ENCODE peak calls at places on chromosomes 16 and 17, in eight cellular contexts. A is BE2C, Z is tibial nerve, J is uterus, B is AG04450, H is Panc1, K is brain microvascular endothelial cell, E is HFF-Myc. S is an unnamed sample.

GRCh38 chr17:81066072-81066471 is 31.1 kb downstream of the BAIAP2 start:
- DNase-seq in B (no peak), E (no peak), Z (no peak), A (no peak), K (no peak), J (no peak), H (no peak), S (no peak)

GRCh38 chr17:28912281-28912937 is 9.5 kb upstream of the DHRS13 start:
- DNase-seq in H (no peak), E (no peak), J (no peak), A (no peak), K (no peak), B (no peak), Z (no peak), S (no peak)

GRCh38 chr16:80883816-80884215 is 79.4 kb upstream of the CDYL2 start:
- DNase-seq in H (no peak), J (no peak), E (no peak), Z (no peak), A (no peak), K (no peak), B (no peak), S (no peak)

GRCh38 chr17:979211-979538 is 401 bp downstream of the NXN start:
- DNase-seq in Z (no peak), B (no peak), A (no peak), J (no peak), K (no peak), H (no peak), E (no peak), S (no peak)

GRCh38 chr16:74865922-74866598 is 91.4 kb upstream of the FA2H start:
- DNase-seq in K (no peak), A (no peak), E (no peak), H (no peak), B (no peak), Z (no peak), J (no peak), S (no peak)

GRCh38 chr16:13441675-13442074 is 478.3 kb upstream of the ERCC4 start:
- DNase-seq in Z (no peak), B (no peak), A (no peak), K (no peak), J (no peak), H (no peak), E (no peak), S (no peak)

GRCh38 chr17:73017653-73018052 is 74.8 kb downstream of the SLC39A11 start:
- DNase-seq in B (peak; percentile 41), K (peak; percentile 48), H (no peak), A (no peak), E (no peak), J (no peak), Z (no peak), S (no peak)

GRCh38 chr17:39604911-39605491 is 2.7 kb downstream of the NEUROD2 start:
- DNase-seq in E (no peak), Z (no peak), J (no peak), H (no peak), B (no peak), A (no peak), K (no peak), S (no peak)

GRCh38 chr17:29595943-29596774 is 3.2 kb downstream of the ANKRD13B start:
- DNase-seq in Z (no peak), A (no peak), B (no peak), J (peak; percentile 15), H (no peak), K (no peak), E (no peak), S (no peak)

GRCh38 chr17:2687074-2687418 is 24.5 kb downstream of the CLUH start:
- DNase-seq in A (no peak), H (no peak), E (no peak), Z (no peak), J (no peak), K (no peak), B (no peak), S (no peak)

GRCh38 chr16:56047307-56048234 is 143.7 kb upstream of the GNAO1 start:
- DNase-seq in K (no peak), Z (no peak), B (no peak), H (no peak), A (peak; percentile 31), J (no peak), E (no peak), S (no peak)

GRCh38 chr16:83878838-83879237 is 20.1 kb upstream of the MLYCD start:
- DNase-seq in K (peak; percentile 40), J (no peak), H (peak; percentile 18), A (no peak), B (peak; percentile 18), Z (peak; percentile 62), E (peak; percentile 24), S (no peak)

GRCh38 chr17:40718904-40719303 is 15.4 kb upstream of the KRT24 start:
- DNase-seq in Z (no peak), B (no peak), A (no peak), E (no peak), J (no peak), K (no peak), H (no peak), S (no peak)

GRCh38 chr17:31494259-31495048 is 103.0 kb downstream of the RAB11FIP4 start:
- DNase-seq in J (no peak), K (no peak), A (no peak), Z (no peak), H (no peak), E (no peak), B (no peak), S (no peak)

GRCh38 chr17:80119271-80119791 is 17.9 kb downstream of the GAA start:
- DNase-seq in A (no peak), B (no peak), Z (no peak), J (no peak), H (no peak), E (no peak), K (no peak), S (no peak)

GRCh38 chr17:37440424-37440823 is 33.7 kb downstream of the TADA2A start:
- DNase-seq in K (no peak), H (no peak), B (no peak), E (no peak), A (no peak), J (no peak), Z (no peak), S (no peak)

GRCh38 chr17:37432671-37433070 is 26.0 kb downstream of the TADA2A start:
- DNase-seq in K (no peak), E (no peak), B (no peak), J (no peak), Z (no peak), H (no peak), A (no peak), S (no peak)

DNA sequence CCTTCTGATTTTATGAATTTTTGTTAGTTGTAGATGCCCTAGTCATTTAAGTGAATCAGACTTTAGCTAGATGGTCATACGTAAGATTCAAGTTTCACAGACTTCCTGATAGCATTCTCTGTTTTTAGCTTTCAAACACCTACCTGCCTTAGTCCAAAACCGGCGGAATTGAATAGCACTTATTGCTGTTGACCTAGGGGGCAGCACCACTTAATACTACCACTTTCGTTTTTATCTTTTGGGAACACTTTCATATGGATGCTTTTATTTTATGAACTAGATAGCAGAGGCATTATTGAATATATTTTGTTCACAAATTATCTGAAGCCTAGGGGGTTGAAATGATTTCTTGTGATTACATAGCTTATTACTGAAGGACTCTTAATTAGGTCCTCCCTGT is 31.5 kb downstream of the TADA2A start:
- DNase-seq in K (no peak), H (no peak), B (no peak), E (no peak), J (no peak), A (no peak), Z (no peak), S (no peak)
- TF ChIP-seq CTCF in K (peak; percentile 39), H (peak; percentile 20), B (no peak), E (peak; percentile 30), J (no peak), A (peak; percentile 36), Z (no peak), S (no peak)

GRCh38 chr16:67167588-67167987 is 2.8 kb upstream of the NOL3 start:
- DNase-seq in B (no peak), A (no peak), Z (no peak), H (no peak), E (no peak), K (no peak), J (no peak), S (no peak)

GRCh38 chr16:67169011-67169451 is 1.3 kb upstream of the NOL3 start:
- DNase-seq in K (no peak), Z (no peak), H (no peak), E (no peak), A (peak; percentile 8), J (no peak), B (no peak), S (no peak)

GRCh38 chr16:67170948-67171649 is 761 bp downstream of the NOL3 start:
- DNase-seq in J (no peak), E (no peak), H (no peak), Z (peak; percentile 32), A (no peak), B (no peak), K (no peak), S (no peak)

GRCh38 chr16:67169642-67170167 is 633 bp upstream of the NOL3 start:
- DNase-seq in B (no peak), E (no peak), A (peak; percentile 83), K (no peak), J (no peak), H (no peak), Z (peak; percentile 20), S (no peak)

DNA sequence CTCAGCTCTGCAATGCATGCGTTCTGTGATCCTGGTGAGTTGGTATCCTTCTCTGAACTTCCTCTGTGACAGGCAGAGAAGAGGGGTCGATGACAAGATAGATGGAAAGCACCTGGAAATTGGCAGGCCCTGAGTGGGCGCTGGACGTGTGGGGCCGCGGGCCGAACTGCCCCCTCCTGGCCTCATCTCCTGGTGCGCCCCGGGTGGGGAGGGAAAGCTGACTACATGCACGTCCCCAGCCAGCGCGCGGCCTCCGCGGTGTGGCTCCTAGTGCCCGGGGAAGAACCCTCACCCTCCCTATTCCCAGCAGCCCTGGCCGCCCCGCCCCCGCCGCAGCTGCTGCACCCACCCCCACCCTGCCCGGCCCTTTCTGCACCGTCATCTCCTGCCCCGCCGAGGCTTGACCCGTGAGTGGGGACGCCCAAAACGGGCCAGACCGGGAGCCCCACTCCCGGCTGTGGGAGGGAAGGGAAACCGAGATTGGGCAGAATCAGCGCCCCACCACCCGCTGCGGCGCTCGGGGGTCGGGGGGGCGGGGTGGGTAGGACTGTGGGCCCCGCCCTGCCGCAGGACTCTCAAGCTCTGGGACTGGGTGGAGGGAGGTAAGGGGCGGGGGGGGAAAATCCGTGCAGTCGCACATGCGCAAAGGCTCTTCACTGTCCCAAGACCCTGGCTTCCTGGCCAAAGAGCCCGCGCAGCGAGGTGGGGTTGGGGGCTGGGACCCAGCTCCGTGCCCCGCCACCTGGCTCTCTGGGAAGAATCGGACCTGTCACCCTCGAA is at the start of gene NOL3:
- DNase-seq in J (peak; percentile 83), B (peak; percentile 36), E (no peak), A (peak; percentile 94), Z (peak; percentile 62), H (no peak), K (peak; percentile 33), S (peak; percentile 68)
- TF ChIP-seq CTCF in J (no peak), B (no peak), E (no peak), A (no peak), Z (no peak), H (no peak), K (peak; percentile 32), S (peak; percentile 7)

GRCh38 chr17:56172517-56172982 is 19.3 kb downstream of the ANKFN1 start:
- DNase-seq in H (no peak), A (no peak), Z (no peak), K (no peak), B (no peak), E (no peak), J (no peak), S (no peak)
- TF ChIP-seq CTCF in H (no peak), A (no peak), Z (no peak), K (no peak), B (no peak), E (no peak), J (no peak), S (no peak)

GRCh38 chr17:66275651-66276050 is 26.8 kb upstream of the PRKCA start:
- DNase-seq in A (no peak), E (peak; percentile 93), K (peak; percentile 91), H (peak; percentile 81), Z (no peak), B (peak; percentile 56), J (no peak), S (peak; percentile 41)
- TF ChIP-seq CTCF in A (no peak), E (no peak), K (no peak), H (no peak), Z (no peak), B (no peak), J (no peak), S (no peak)